ENCODE peak calls at places on chromosomes 13 and 19, in five cellular contexts. One of them, this sample, is unnamed.

GRCh38 chr19:19591133-19591825 is 27.2 kb downstream of the PBX4 start:
- DNase-seq in cardiac muscle cell: peak; percentile 94
- DNase-seq in activated B cell treated with CpG ODN at 0.5 μM for 24 hours: no peak
- DNase-seq in mesothelial cell of epicardium: no peak
- DNase-seq in foreskin fibroblast: peak; percentile 98
- DNase-seq in this sample: peak; percentile 98

GRCh38 chr19:16232127-16232526 is 34.4 kb downstream of the AP1M1 start:
- DNase-seq in cardiac muscle cell: no peak
- DNase-seq in activated B cell treated with CpG ODN at 0.5 μM for 24 hours: no peak
- DNase-seq in mesothelial cell of epicardium: no peak
- DNase-seq in foreskin fibroblast: no peak
- DNase-seq in this sample: no peak

GRCh38 chr13:49840667-49841066 is 48.2 kb upstream of the KPNA3 start:
- DNase-seq in cardiac muscle cell: no peak
- DNase-seq in activated B cell treated with CpG ODN at 0.5 μM for 24 hours: no peak
- DNase-seq in mesothelial cell of epicardium: no peak
- DNase-seq in foreskin fibroblast: no peak
- DNase-seq in this sample: no peak

GRCh38 chr19:29211562-29212416 is 1.2 kb downstream of the UQCRFS1 start:
- DNase-seq in cardiac muscle cell: peak; percentile 16
- DNase-seq in activated B cell treated with CpG ODN at 0.5 μM for 24 hours: no peak
- DNase-seq in mesothelial cell of epicardium: no peak
- DNase-seq in foreskin fibroblast: no peak
- DNase-seq in this sample: no peak

GRCh38 chr13:79581870-79582315 is 100.9 kb downstream of the NDFIP2 start:
- DNase-seq in cardiac muscle cell: peak; percentile 75
- DNase-seq in activated B cell treated with CpG ODN at 0.5 μM for 24 hours: no peak
- DNase-seq in mesothelial cell of epicardium: no peak
- DNase-seq in foreskin fibroblast: peak; percentile 18
- DNase-seq in this sample: no peak

GRCh38 chr19:532578-533484 is 1.3 kb downstream of the CDC34 start:
- DNase-seq in cardiac muscle cell: peak; percentile 68
- DNase-seq in activated B cell treated with CpG ODN at 0.5 μM for 24 hours: no peak
- DNase-seq in mesothelial cell of epicardium: no peak
- DNase-seq in foreskin fibroblast: peak; percentile 49
- DNase-seq in this sample: peak; percentile 66

GRCh38 chr13:108214511-108215383 is 589 bp downstream of the LIG4 start:
- DNase-seq in cardiac muscle cell: no peak
- DNase-seq in activated B cell treated with CpG ODN at 0.5 μM for 24 hours: no peak
- DNase-seq in mesothelial cell of epicardium: no peak
- DNase-seq in foreskin fibroblast: no peak
- DNase-seq in this sample: no peak

GRCh38 chr13:37058801-37059135 is 720 bp downstream of the SUPT20H start:
- DNase-seq in cardiac muscle cell: peak; percentile 34
- DNase-seq in activated B cell treated with CpG ODN at 0.5 μM for 24 hours: no peak
- DNase-seq in mesothelial cell of epicardium: no peak
- DNase-seq in foreskin fibroblast: no peak
- DNase-seq in this sample: no peak

GRCh38 chr13:109725297-109725696 is 61.1 kb downstream of the IRS2 start:
- DNase-seq in cardiac muscle cell: no peak
- DNase-seq in activated B cell treated with CpG ODN at 0.5 μM for 24 hours: no peak
- DNase-seq in mesothelial cell of epicardium: no peak
- DNase-seq in foreskin fibroblast: no peak
- DNase-seq in this sample: no peak

GRCh38 chr19:51207747-51208146 is 17.1 kb upstream of the CD33 start:
- DNase-seq in cardiac muscle cell: no peak
- DNase-seq in activated B cell treated with CpG ODN at 0.5 μM for 24 hours: no peak
- DNase-seq in mesothelial cell of epicardium: no peak
- DNase-seq in foreskin fibroblast: no peak
- DNase-seq in this sample: no peak

GRCh38 chr19:51211833-51212232 is 13.0 kb upstream of the CD33 start:
- DNase-seq in cardiac muscle cell: no peak
- DNase-seq in activated B cell treated with CpG ODN at 0.5 μM for 24 hours: no peak
- DNase-seq in mesothelial cell of epicardium: no peak
- DNase-seq in foreskin fibroblast: no peak
- DNase-seq in this sample: no peak

GRCh38 chr19:51210385-51210784 is 14.5 kb upstream of the CD33 start:
- DNase-seq in cardiac muscle cell: no peak
- DNase-seq in activated B cell treated with CpG ODN at 0.5 μM for 24 hours: no peak
- DNase-seq in mesothelial cell of epicardium: no peak
- DNase-seq in foreskin fibroblast: no peak
- DNase-seq in this sample: no peak
- TF ChIP-seq CTCF in cardiac muscle cell: no peak
- TF ChIP-seq CTCF in activated B cell treated with CpG ODN at 0.5 μM for 24 hours: no peak
- TF ChIP-seq CTCF in mesothelial cell of epicardium: no peak
- TF ChIP-seq CTCF in foreskin fibroblast: no peak
- TF ChIP-seq CTCF in this sample: no peak

GRCh38 chr19:57324992-57325391 is 4.7 kb downstream of the ZNF543 start:
- DNase-seq in cardiac muscle cell: no peak
- DNase-seq in activated B cell treated with CpG ODN at 0.5 μM for 24 hours: no peak
- DNase-seq in mesothelial cell of epicardium: no peak
- DNase-seq in foreskin fibroblast: no peak
- DNase-seq in this sample: no peak
- TF ChIP-seq CTCF in cardiac muscle cell: no peak
- TF ChIP-seq CTCF in activated B cell treated with CpG ODN at 0.5 μM for 24 hours: no peak
- TF ChIP-seq CTCF in mesothelial cell of epicardium: no peak
- TF ChIP-seq CTCF in foreskin fibroblast: no peak
- TF ChIP-seq CTCF in this sample: no peak

GRCh38 chr13:77779461-77780272 is 82.2 kb downstream of the SLAIN1 start:
- DNase-seq in cardiac muscle cell: peak; percentile 87
- DNase-seq in activated B cell treated with CpG ODN at 0.5 μM for 24 hours: no peak
- DNase-seq in mesothelial cell of epicardium: no peak
- DNase-seq in foreskin fibroblast: no peak
- DNase-seq in this sample: peak; percentile 21
- TF ChIP-seq CTCF in cardiac muscle cell: peak; percentile 57
- TF ChIP-seq CTCF in activated B cell treated with CpG ODN at 0.5 μM for 24 hours: peak; percentile 37
- TF ChIP-seq CTCF in mesothelial cell of epicardium: peak; percentile 80
- TF ChIP-seq CTCF in foreskin fibroblast: peak; percentile 47
- TF ChIP-seq CTCF in this sample: peak; percentile 79

GRCh38 chr19:11194173-11194572 is 3.2 kb downstream of the KANK2 start:
- DNase-seq in cardiac muscle cell: no peak
- DNase-seq in activated B cell treated with CpG ODN at 0.5 μM for 24 hours: no peak
- DNase-seq in mesothelial cell of epicardium: no peak
- DNase-seq in foreskin fibroblast: no peak
- DNase-seq in this sample: no peak

GRCh38 chr19:11196406-11197287 is 698 bp downstream of the KANK2 start:
- DNase-seq in cardiac muscle cell: peak; percentile 50
- DNase-seq in activated B cell treated with CpG ODN at 0.5 μM for 24 hours: no peak
- DNase-seq in mesothelial cell of epicardium: no peak
- DNase-seq in foreskin fibroblast: no peak
- DNase-seq in this sample: no peak

GRCh38 chr19:11195681-11196080 is 1.7 kb downstream of the KANK2 start:
- DNase-seq in cardiac muscle cell: no peak
- DNase-seq in activated B cell treated with CpG ODN at 0.5 μM for 24 hours: no peak
- DNase-seq in mesothelial cell of epicardium: no peak
- DNase-seq in foreskin fibroblast: no peak
- DNase-seq in this sample: no peak

GRCh38 chr19:11194657-11195056 is 2.7 kb downstream of the KANK2 start:
- DNase-seq in cardiac muscle cell: peak; percentile 50
- DNase-seq in activated B cell treated with CpG ODN at 0.5 μM for 24 hours: no peak
- DNase-seq in mesothelial cell of epicardium: no peak
- DNase-seq in foreskin fibroblast: no peak
- DNase-seq in this sample: no peak

DNA sequence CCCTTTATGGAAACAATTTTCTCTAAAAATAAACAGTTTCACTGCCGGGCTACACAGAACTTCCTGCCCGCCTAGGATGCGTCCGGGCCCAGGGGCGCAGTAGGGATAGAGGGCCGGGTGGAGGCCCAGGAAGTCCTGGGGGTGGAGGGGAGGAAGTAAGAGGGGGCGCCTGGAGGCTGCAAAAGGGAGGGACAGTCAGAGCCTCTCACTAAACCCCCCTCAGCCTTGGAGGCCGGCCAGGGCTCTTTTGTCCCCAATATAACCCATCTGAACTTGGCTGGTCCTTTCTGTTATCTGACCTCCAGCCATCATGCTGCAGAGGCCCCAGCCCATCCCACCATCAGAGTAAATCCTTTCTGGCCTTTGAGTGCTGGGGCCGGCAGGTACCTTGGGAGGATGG is 2.2 kb downstream of the KANK2 start:
- DNase-seq in cardiac muscle cell: no peak
- DNase-seq in activated B cell treated with CpG ODN at 0.5 μM for 24 hours: no peak
- DNase-seq in mesothelial cell of epicardium: no peak
- DNase-seq in foreskin fibroblast: no peak
- DNase-seq in this sample: no peak
- TF ChIP-seq CTCF in cardiac muscle cell: no peak
- TF ChIP-seq CTCF in activated B cell treated with CpG ODN at 0.5 μM for 24 hours: no peak
- TF ChIP-seq CTCF in mesothelial cell of epicardium: no peak
- TF ChIP-seq CTCF in foreskin fibroblast: no peak
- TF ChIP-seq CTCF in this sample: no peak

This sample was measured in HFFc6.